ENCODE peak calls at places on chromosomes 5 and 9, in six cellular contexts. C is fibroblast of the aortic adventitia, H is left lung, A is cardiac muscle cell, P is body of pancreas, S is tibial artery. Q is an unnamed sample.

GRCh38 chr9:37066139-37066725 is 32.2 kb upstream of the PAX5 start:
- DNase-seq in C (no peak), H (no peak), A (no peak), P (no peak), S (no peak), Q (peak)

GRCh38 chr9:70600479-70600878 is 186.0 kb upstream of the KLF9 start:
- DNase-seq in C (peak), H (no peak), A (peak), P (no peak), S (peak), Q (no peak)

GRCh38 chr9:92407818-92408217 is 3.4 kb upstream of the OGN start:
- DNase-seq in C (peak), H (no peak), A (no peak), P (no peak), S (no peak), Q (no peak)

GRCh38 chr5:83404182-83404712 is 67.3 kb upstream of the VCAN start:
- DNase-seq in C (no peak), H (no peak), A (no peak), P (no peak), S (no peak), Q (no peak)

GRCh38 chr5:128350705-128351104 is 187.3 kb downstream of the FBN2 start:
- DNase-seq in C (no peak), H (no peak), A (no peak), P (no peak), S (no peak), Q (no peak)

GRCh38 chr5:133827001-133827400 is 141.4 kb downstream of the C5orf15 start:
- DNase-seq in C (no peak), H (no peak), A (no peak), P (no peak), S (peak), Q (no peak)

GRCh38 chr9:102966999-102967398 is 28.1 kb upstream of the CYLC2 start:
- DNase-seq in C (no peak), H (no peak), A (no peak), P (no peak), S (no peak), Q (no peak)

GRCh38 chr5:119524461-119524860 is 72.2 kb downstream of the HSD17B4 start:
- DNase-seq in C (peak), H (no peak), A (peak), P (no peak), S (no peak), Q (no peak)

GRCh38 chr9:86639899-86640379 is 285.7 kb upstream of the TUT7 start:
- DNase-seq in C (no peak), H (no peak), A (no peak), P (peak), S (no peak), Q (no peak)

GRCh38 chr9:70753311-70753710 is 338.9 kb upstream of the KLF9 start:
- DNase-seq in C (peak), H (no peak), A (no peak), P (no peak), S (no peak), Q (no peak)

GRCh38 chr9:16031971-16032370 is 479.1 kb downstream of the CCDC171 start:
- DNase-seq in C (peak), H (no peak), A (no peak), P (no peak), S (no peak), Q (no peak)

GRCh38 chr9:107711528-107711927 is 222.0 kb upstream of the KLF4 start:
- DNase-seq in C (peak), H (no peak), A (peak), P (no peak), S (no peak), Q (no peak)

GRCh38 chr5:171336486-171337206 is 27.6 kb downstream of the TLX3 start:
- DNase-seq in C (peak), H (no peak), A (peak), P (peak), S (peak), Q (no peak)

GRCh38 chr9:122159925-122160246 is 178 bp downstream of the MORN5 start:
- DNase-seq in C (no peak), H (no peak), A (no peak), P (no peak), S (no peak), Q (no peak)

GRCh38 chr9:2780846-2781245 is 63.0 kb downstream of the PUM3 start:
- DNase-seq in C (peak), H (no peak), A (no peak), P (no peak), S (no peak), Q (no peak)

GRCh38 chr5:116303810-116304209 is 219.0 kb downstream of the COMMD10 start:
- DNase-seq in C (no peak), H (no peak), A (no peak), P (no peak), S (no peak), Q (no peak)

GRCh38 chr5:53201746-53202145 is 92.2 kb upstream of the MOCS2 start:
- DNase-seq in C (no peak), H (no peak), A (no peak), P (no peak), S (no peak), Q (no peak)

GRCh38 chr5:1792842-1793266 is 6.8 kb downstream of the MRPL36 start:
- DNase-seq in C (peak), H (no peak), A (peak), P (no peak), S (no peak), Q (no peak)

GRCh38 chr9:107158321-107158720 is 124.8 kb upstream of the RAD23B start:
- DNase-seq in C (peak), H (no peak), A (peak), P (no peak), S (no peak), Q (no peak)

GRCh38 chr9:71506821-71507220 is 261.5 kb downstream of the CEMIP2 start:
- DNase-seq in C (peak), H (no peak), A (peak), P (no peak), S (no peak), Q (no peak)

GRCh38 chr9:19583890-19584289 is 175.1 kb downstream of the ACER2 start:
- DNase-seq in C (no peak), H (no peak), A (no peak), P (no peak), S (no peak), Q (no peak)

GRCh38 chr5:8057764-8058163 is 188.8 kb downstream of the MTRR start:
- DNase-seq in C (no peak), H (no peak), A (peak), P (no peak), S (no peak), Q (no peak)

GRCh38 chr5:172370648-172371248 is 83.6 kb downstream of the SH3PXD2B start:
- DNase-seq in C (peak), H (no peak), A (peak), P (peak), S (no peak), Q (no peak)

GRCh38 chr9:26955222-26955903 is 849 bp upstream of the IFT74 start:
- DNase-seq in C (peak), H (no peak), A (peak), P (no peak), S (no peak), Q (no peak)

GRCh38 chr5:180071418-180072255 is at the start of gene RNF130:
- DNase-seq in C (peak), H (peak), A (peak), P (peak), S (peak), Q (peak)

GRCh38 chr5:132378580-132378979 is 9.1 kb downstream of the SLC22A5 start:
- DNase-seq in C (no peak), H (no peak), A (no peak), P (no peak), S (peak), Q (no peak)

GRCh38 chr5:55338810-55339243 is 31.0 kb downstream of the MTREX start:
- DNase-seq in C (peak), H (no peak), A (no peak), P (no peak), S (peak), Q (no peak)

GRCh38 chr5:131396015-131396414 is 132.2 kb downstream of the CDC42SE2 start:
- DNase-seq in C (no peak), H (no peak), A (no peak), P (no peak), S (no peak), Q (no peak)

GRCh38 chr9:136275655-136276429 is 28.1 kb downstream of the CCDC187 start:
- DNase-seq in C (no peak), H (peak), A (no peak), P (no peak), S (no peak), Q (no peak)

GRCh38 chr9:94553029-94553938 is 1.6 kb upstream of the PCAT7 start:
- DNase-seq in C (no peak), H (no peak), A (no peak), P (no peak), S (no peak), Q (no peak)

GRCh38 chr5:176361437-176362097 is at the start of gene KIAA1191:
- DNase-seq in C (peak), H (peak), A (peak), P (peak), S (peak), Q (peak)
- TF ChIP-seq CTCF in C (peak), H (no peak), A (peak), P (no peak), S (no peak), Q (no peak)

DNA sequence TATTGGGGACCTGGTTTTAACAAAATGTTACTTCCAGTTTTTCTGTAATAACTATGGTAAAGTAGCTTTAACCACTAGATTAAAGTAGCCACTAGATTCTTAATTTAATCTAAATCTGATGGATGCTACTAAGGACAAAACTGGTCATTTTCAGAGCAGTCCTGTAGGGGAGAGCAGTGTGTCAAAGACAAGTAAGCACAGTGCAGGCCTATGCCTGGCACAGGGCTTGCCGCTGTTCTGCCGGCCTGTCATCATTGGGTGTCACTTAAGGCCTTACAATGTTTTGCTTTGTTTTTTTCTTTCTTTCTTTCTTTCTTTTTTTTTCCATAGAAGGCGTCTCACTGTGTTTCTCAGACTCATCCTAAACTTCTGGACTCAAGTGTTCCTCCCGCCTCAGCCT is 53.0 kb upstream of the NXNL2 start:
- DNase-seq in C (no peak), H (no peak), A (no peak), P (no peak), S (no peak), Q (no peak)
- TF ChIP-seq CTCF in C (no peak), H (no peak), A (no peak), P (no peak), S (no peak), Q (no peak)

DNA sequence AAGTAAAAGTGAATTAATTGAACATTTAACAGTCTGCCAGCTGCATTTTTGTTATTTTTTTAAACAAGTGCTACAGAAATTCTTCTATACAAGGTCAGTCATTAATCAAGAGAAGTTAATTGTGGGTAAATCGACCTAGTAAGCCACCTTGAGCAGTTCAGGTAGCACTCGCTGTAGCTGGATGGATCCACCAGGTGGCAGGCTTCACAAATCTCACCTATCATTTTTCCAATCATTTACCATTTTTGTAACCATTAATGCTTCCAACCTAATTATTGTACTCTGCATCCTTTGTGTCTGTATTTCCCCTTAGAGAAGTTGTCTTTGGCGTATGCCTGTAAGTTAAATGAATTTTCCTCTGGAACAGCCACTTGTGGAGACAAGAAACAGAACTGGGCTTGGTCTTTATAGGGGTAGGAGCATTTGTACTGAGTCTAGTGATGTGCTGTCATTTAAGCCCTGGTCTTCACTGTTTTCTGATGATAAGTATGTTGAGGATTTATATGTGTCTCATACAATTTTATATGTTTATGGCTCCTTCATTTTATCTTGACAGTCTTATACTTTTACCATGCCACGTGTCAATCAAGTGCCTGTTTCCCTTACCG is 39.5 kb downstream of the CD180 start:
- DNase-seq in C (peak), H (no peak), A (peak), P (peak), S (no peak), Q (peak)
- TF ChIP-seq CTCF in C (peak), H (peak), A (peak), P (peak), S (peak), Q (peak)

GRCh38 chr5:79878721-79879336 is 112.2 kb downstream of the MTX3 start:
- DNase-seq in C (no peak), H (no peak), A (no peak), P (no peak), S (no peak), Q (no peak)
- TF ChIP-seq CTCF in C (peak), H (no peak), A (peak), P (no peak), S (no peak), Q (no peak)

Q was measured in activated B cell treated with CpG ODN at 0.5 μM for 24 hours.